ENCODE peak calls at places on chromosomes 16 and 17, in eight cellular contexts. Y is AG10803, O is A549, Z is H9, I is astrocyte of the spinal cord, B is lung, H is AG04450, L is fibroblast of the aortic adventitia. Q is an unnamed sample.

GRCh38 chr16:2156025-2156848 is 655 bp downstream of the TRAF7 start:
- DNase-seq in Y (peak), O (no peak), Z (no peak), I (peak), B (no peak), H (no peak), L (peak), Q (peak)

GRCh38 chr16:70650216-70650615 is 3.9 kb downstream of the IL34 start:
- DNase-seq in Y (no peak), O (no peak), Z (no peak), I (no peak), B (no peak), H (no peak), L (no peak), Q (no peak)

GRCh38 chr16:1745181-1745899 is 26.0 kb downstream of the NME3 start:
- DNase-seq in Y (peak), O (no peak), Z (no peak), I (peak), B (no peak), H (peak), L (peak), Q (no peak)

GRCh38 chr17:79627766-79628690 is 17.2 kb upstream of the RBFOX3 start:
- DNase-seq in Y (no peak), O (no peak), Z (peak), I (no peak), B (no peak), H (no peak), L (no peak), Q (no peak)

GRCh38 chr16:77459534-77460412 is 24.9 kb upstream of the ADAMTS18 start:
- DNase-seq in Y (no peak), O (no peak), Z (no peak), I (peak), B (no peak), H (no peak), L (no peak), Q (no peak)

GRCh38 chr16:85004587-85005205 is 6.6 kb downstream of the ZDHHC7 start:
- DNase-seq in Y (peak), O (peak), Z (no peak), I (peak), B (peak), H (peak), L (peak), Q (no peak)

GRCh38 chr17:4536742-4537411 is 18.3 kb downstream of the MYBBP1A start:
- DNase-seq in Y (peak), O (no peak), Z (no peak), I (no peak), B (no peak), H (no peak), L (peak), Q (peak)

GRCh38 chr17:80071116-80071980 is 30.0 kb upstream of the GAA start:
- DNase-seq in Y (peak), O (no peak), Z (no peak), I (peak), B (peak), H (no peak), L (peak), Q (no peak)

GRCh38 chr17:82972836-82973372 is 106.5 kb upstream of the METRNL start:
- DNase-seq in Y (no peak), O (no peak), Z (peak), I (no peak), B (peak), H (no peak), L (no peak), Q (no peak)

GRCh38 chr16:88131256-88131655 is 180.0 kb downstream of the BANP start:
- DNase-seq in Y (no peak), O (no peak), Z (no peak), I (no peak), B (no peak), H (no peak), L (no peak), Q (no peak)

GRCh38 chr17:13393841-13394710 is 207.7 kb downstream of the HS3ST3A1 start:
- DNase-seq in Y (peak), O (no peak), Z (no peak), I (peak), B (no peak), H (peak), L (peak), Q (peak)

GRCh38 chr16:30381351-30382041 is 865 bp downstream of the SEPTIN1 start:
- DNase-seq in Y (no peak), O (no peak), Z (no peak), I (no peak), B (no peak), H (no peak), L (no peak), Q (peak)

GRCh38 chr16:20166531-20167235 is 93.0 kb upstream of the GPR139 start:
- DNase-seq in Y (no peak), O (no peak), Z (no peak), I (no peak), B (no peak), H (no peak), L (no peak), Q (no peak)

GRCh38 chr16:24036614-24037013 is 200.8 kb downstream of the PRKCB start:
- DNase-seq in Y (peak), O (peak), Z (peak), I (peak), B (peak), H (no peak), L (peak), Q (peak)

GRCh38 chr16:81408409-81408950 is 36.1 kb upstream of the CMIP start:
- DNase-seq in Y (no peak), O (no peak), Z (no peak), I (no peak), B (no peak), H (no peak), L (no peak), Q (no peak)

GRCh38 chr16:81403601-81404391 is 40.8 kb upstream of the CMIP start:
- DNase-seq in Y (peak), O (peak), Z (peak), I (peak), B (peak), H (peak), L (peak), Q (peak)

GRCh38 chr16:81409016-81409556 is 35.5 kb upstream of the CMIP start:
- DNase-seq in Y (no peak), O (peak), Z (no peak), I (no peak), B (no peak), H (no peak), L (no peak), Q (no peak)

GRCh38 chr16:81403208-81403600 is 41.4 kb upstream of the CMIP start:
- DNase-seq in Y (no peak), O (no peak), Z (no peak), I (no peak), B (no peak), H (no peak), L (no peak), Q (no peak)

DNA sequence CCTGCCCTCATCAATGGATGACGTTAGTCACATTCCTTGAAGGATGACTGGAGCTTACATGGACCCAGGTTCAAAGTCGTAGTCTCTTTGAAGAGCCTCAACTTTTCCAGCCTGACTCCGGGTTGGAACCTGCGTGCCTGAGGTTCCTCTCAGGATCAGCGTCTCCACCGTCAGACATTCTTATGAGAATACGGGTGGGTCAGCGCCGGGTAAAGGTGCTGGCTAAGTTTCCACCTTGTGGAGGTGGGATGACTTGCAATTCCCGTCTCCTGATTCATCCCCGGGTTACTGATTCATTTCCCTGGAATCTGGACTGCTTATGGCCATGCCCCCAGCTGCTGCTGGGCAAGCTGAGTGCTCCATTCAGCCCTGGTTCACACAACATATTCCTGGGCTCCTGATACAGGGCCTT is 38.9 kb upstream of the CMIP start:
- DNase-seq in Y (peak), O (peak), Z (peak), I (peak), B (no peak), H (peak), L (peak), Q (no peak)
- TF ChIP-seq CTCF in Y (peak), O (no peak), Z (peak), I (peak), B (no peak), H (peak), L (peak), Q (no peak)

GRCh38 chr17:69067274-69068047 is 6.7 kb upstream of the ABCA9 start:
- DNase-seq in Y (no peak), O (no peak), Z (peak), I (no peak), B (no peak), H (no peak), L (no peak), Q (no peak)
- TF ChIP-seq CTCF in Y (no peak), O (no peak), Z (peak), I (peak), B (no peak), H (peak), L (no peak), Q (no peak)

GRCh38 chr16:19116711-19117449 is 3.1 kb downstream of the ITPRIPL2 start:
- DNase-seq in Y (peak), O (no peak), Z (no peak), I (no peak), B (no peak), H (no peak), L (no peak), Q (peak)

GRCh38 chr16:19115148-19116021 is 1.6 kb downstream of the ITPRIPL2 start:
- DNase-seq in Y (no peak), O (no peak), Z (no peak), I (no peak), B (no peak), H (no peak), L (no peak), Q (no peak)

GRCh38 chr16:19110537-19111391 is 3.0 kb upstream of the ITPRIPL2 start:
- DNase-seq in Y (no peak), O (peak), Z (no peak), I (no peak), B (no peak), H (no peak), L (no peak), Q (no peak)

GRCh38 chr16:19113577-19114358 is at the start of gene ITPRIPL2:
- DNase-seq in Y (peak), O (peak), Z (peak), I (peak), B (peak), H (no peak), L (peak), Q (peak)

GRCh38 chr16:19114359-19115147 is 789 bp downstream of the ITPRIPL2 start:
- DNase-seq in Y (peak), O (peak), Z (peak), I (peak), B (peak), H (no peak), L (peak), Q (no peak)
- TF ChIP-seq CTCF in Y (peak), O (no peak), Z (no peak), I (peak), B (no peak), H (peak), L (peak), Q (no peak)

DNA sequence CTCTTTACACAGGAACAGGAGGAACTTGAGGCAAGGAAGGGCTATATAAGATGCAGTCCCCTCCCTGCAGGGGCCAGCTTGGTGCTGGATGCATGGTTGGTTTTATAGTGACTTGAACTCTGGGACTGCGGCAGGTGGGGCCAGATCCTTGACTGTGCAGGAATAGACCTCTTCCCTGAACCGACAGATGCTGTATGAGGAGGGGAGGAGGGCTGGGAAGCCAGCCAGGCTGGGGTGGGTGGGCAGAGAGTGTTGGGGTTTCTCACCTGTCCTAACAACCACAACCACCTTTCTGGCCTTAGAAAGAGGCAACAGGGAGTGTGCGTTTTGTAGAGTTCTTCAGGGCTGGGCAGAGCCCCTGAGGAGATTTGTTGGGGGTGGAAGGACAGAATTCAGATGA is 798.1 kb downstream of the KCNJ18 start:
- DNase-seq in Y (no peak), O (no peak), Z (no peak), I (no peak), B (no peak), H (no peak), L (no peak), Q (no peak)
- TF ChIP-seq CTCF in Y (no peak), O (no peak), Z (no peak), I (no peak), B (no peak), H (no peak), L (no peak), Q (no peak)

GRCh38 chr17:66200685-66201092 is 8.8 kb upstream of the CEP112 start:
- DNase-seq in Y (peak), O (peak), Z (peak), I (peak), B (peak), H (peak), L (peak), Q (peak)
- TF ChIP-seq CTCF in Y (peak), O (peak), Z (peak), I (peak), B (peak), H (peak), L (peak), Q (peak)